ENCODE peak calls at places on chromosomes 12 and 14, in ten cellular contexts. W is coronary artery, Q is uterus, I is endodermal cell, O is AG09309, P is astrocyte of the spinal cord, H is ovary, A is fibroblast of mammary gland, L is keratinocyte, U is colonic mucosa. X is an unnamed sample.

GRCh38 chr14:54420478-54421116 is 20.6 kb downstream of the CNIH1 start:
- DNase-seq in P (peak), L (no peak), H (no peak), I (peak), O (no peak), W (no peak), Q (no peak), U (peak), A (peak), X (no peak)

GRCh38 chr14:85342858-85343607 is 186.9 kb upstream of the FLRT2 start:
- DNase-seq in I (no peak), P (no peak), O (no peak), Q (no peak), L (no peak), A (peak), H (no peak), U (no peak), W (no peak), X (no peak)

GRCh38 chr12:111467862-111468245 is 62.1 kb downstream of the SH2B3 start:
- DNase-seq in I (no peak), O (peak), H (no peak), Q (no peak), U (no peak), W (no peak), P (no peak), A (peak), L (no peak), X (peak)

GRCh38 chr12:51951843-51952722 is 584 bp downstream of the ACVR1B start:
- DNase-seq in P (no peak), H (peak), Q (peak), I (peak), U (peak), A (no peak), L (no peak), W (peak), O (no peak), X (no peak)

GRCh38 chr14:68546839-68547238 is 246.0 kb downstream of the ZFP36L1 start:
- DNase-seq in I (no peak), A (peak), U (no peak), O (peak), W (no peak), Q (peak), H (no peak), L (peak), P (peak), X (no peak)

GRCh38 chr12:124184456-124184855 is 110.4 kb upstream of the RFLNA start:
- DNase-seq in H (no peak), Q (no peak), O (no peak), L (no peak), W (no peak), U (no peak), I (no peak), A (no peak), P (no peak), X (no peak)

GRCh38 chr14:100619382-100620305 is 32.4 kb upstream of the BEGAIN start:
- DNase-seq in Q (no peak), W (no peak), U (no peak), L (no peak), A (no peak), P (no peak), H (no peak), O (no peak), I (peak), X (no peak)

GRCh38 chr14:32259368-32260013 is 56.4 kb upstream of the RNU6-8 start:
- DNase-seq in Q (no peak), P (peak), U (no peak), A (peak), H (no peak), O (peak), I (peak), W (no peak), L (peak), X (peak)

GRCh38 chr12:104667139-104667538 is 210.4 kb downstream of the CHST11 start:
- DNase-seq in H (no peak), A (peak), I (no peak), O (no peak), U (no peak), L (no peak), Q (peak), W (no peak), P (no peak), X (no peak)

GRCh38 chr14:38098074-38098846 is 109.4 kb upstream of the SSTR1 start:
- DNase-seq in Q (no peak), A (peak), W (no peak), U (no peak), H (no peak), L (no peak), I (no peak), P (peak), O (peak), X (no peak)

GRCh38 chr12:104044158-104044557 is 5.8 kb downstream of the GLT8D2 start:
- DNase-seq in W (no peak), O (no peak), I (no peak), L (no peak), U (no peak), A (no peak), Q (no peak), H (no peak), P (no peak), X (no peak)

GRCh38 chr14:61484011-61484410 is 162.6 kb downstream of the PRKCH start:
- DNase-seq in A (no peak), W (no peak), P (no peak), H (no peak), L (no peak), I (no peak), O (no peak), U (no peak), Q (no peak), X (no peak)

GRCh38 chr12:15562263-15562662 is 226.9 kb downstream of the EPS8 start:
- DNase-seq in U (no peak), O (no peak), H (no peak), P (no peak), W (no peak), L (no peak), Q (no peak), I (no peak), A (peak), X (no peak)

GRCh38 chr14:104999361-104999760 is 13.8 kb downstream of the CLBA1 start:
- DNase-seq in H (no peak), U (no peak), O (no peak), I (no peak), P (no peak), A (no peak), W (no peak), L (no peak), Q (no peak), X (no peak)

GRCh38 chr12:64669270-64669842 is 59.1 kb downstream of the RASSF3 start:
- DNase-seq in L (no peak), W (no peak), H (peak), I (peak), Q (no peak), P (peak), A (no peak), U (peak), O (no peak), X (no peak)

GRCh38 chr12:100919116-100919515 is 124.5 kb downstream of the ANO4 start:
- DNase-seq in P (no peak), A (peak), Q (no peak), I (no peak), W (no peak), U (no peak), H (no peak), L (no peak), O (no peak), X (no peak)

GRCh38 chr12:46407360-46407759 is 34.8 kb upstream of the SLC38A2 start:
- DNase-seq in H (no peak), P (no peak), I (no peak), W (no peak), U (no peak), A (no peak), O (no peak), L (no peak), Q (no peak), X (no peak)

GRCh38 chr12:48185181-48185919 is 1.9 kb downstream of the CCDC184 start:
- DNase-seq in L (no peak), U (no peak), W (no peak), O (no peak), P (no peak), Q (no peak), H (no peak), I (peak), A (no peak), X (no peak)

DNA sequence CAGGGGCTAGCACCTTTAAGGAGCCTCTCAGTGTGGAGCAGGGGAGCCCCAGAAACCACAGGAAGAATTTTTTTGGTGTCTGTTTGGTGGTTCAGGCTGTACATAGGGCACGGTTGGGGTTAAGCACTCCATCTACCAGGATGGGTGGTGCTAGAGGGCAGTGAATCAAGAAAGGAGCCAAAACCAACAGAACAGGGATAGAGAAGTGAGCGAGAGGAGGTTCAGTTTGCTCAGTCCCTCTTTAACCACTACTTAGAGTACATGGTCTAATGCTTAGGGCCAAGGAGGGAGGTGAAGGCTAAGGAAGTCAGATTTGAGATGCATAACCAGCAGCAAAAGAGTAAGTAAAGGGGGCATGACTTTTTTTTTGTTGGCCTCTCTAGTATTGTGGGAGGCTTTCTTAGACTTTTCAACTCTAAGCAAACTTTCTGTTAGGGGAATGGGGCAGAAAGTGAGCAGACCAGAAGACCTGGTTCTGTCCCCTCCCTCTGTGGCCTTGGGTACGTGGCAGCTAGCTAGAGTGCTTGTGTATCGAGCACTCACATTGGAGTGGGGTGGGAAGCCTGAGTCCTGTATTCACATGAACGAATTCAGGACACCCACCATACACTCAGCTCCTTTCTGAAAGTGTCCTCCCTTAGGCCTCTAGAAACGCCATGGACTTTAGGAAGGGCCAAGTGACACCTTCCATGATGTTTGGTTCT is 6.6 kb upstream of the NPFF start:
- DNase-seq in O (no peak), U (no peak), A (no peak), Q (no peak), I (no peak), L (no peak), H (no peak), W (no peak), P (no peak), X (no peak)
- H3K4me3 ChIP-seq in O (no peak), U (no peak), A (no peak), Q (no peak), I (no peak), L (no peak), H (no peak), W (no peak), P (no peak), X (no peak)

GRCh38 chr12:107134558-107134957 is 41.2 kb upstream of the CRY1 start:
- DNase-seq in O (no peak), I (peak), L (no peak), Q (no peak), H (no peak), U (no peak), A (peak), P (no peak), W (no peak), X (peak)
- TF ChIP-seq CTCF in O (no peak), I (peak), L (peak), Q (no peak), H (no peak), U (no peak), A (peak), P (peak), W (no peak), X (peak)

DNA sequence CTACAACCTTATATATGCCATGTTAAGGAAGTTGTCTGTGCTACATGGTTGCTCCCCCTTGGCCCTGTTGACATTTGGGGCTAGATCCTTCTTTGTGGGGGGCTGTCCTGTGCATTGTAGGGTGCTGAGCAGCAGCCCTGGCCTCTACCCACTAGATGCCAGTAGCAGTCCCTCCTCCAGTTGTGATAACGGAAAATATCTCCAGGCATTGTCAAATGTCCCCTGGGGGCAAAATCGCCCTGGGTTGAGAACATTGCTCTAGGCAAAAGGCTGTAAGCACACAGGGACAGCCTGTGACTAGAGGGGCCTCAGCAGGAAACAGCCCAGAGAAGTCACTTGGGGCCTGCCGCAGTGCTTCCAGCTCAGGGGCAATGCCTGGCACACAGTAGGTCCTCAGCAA is 1100.3 kb downstream of the BCL11B start:
- DNase-seq in O (no peak), P (no peak), I (no peak), H (no peak), Q (no peak), U (no peak), L (no peak), A (no peak), W (no peak), X (no peak)
- H3K4me3 ChIP-seq in O (no peak), P (no peak), I (no peak), H (no peak), Q (no peak), U (no peak), L (no peak), A (no peak), W (no peak), X (no peak)

GRCh38 chr12:31011746-31012567 is 61.7 kb upstream of the DDX11 start:
- DNase-seq in A (no peak), I (peak), U (no peak), Q (no peak), H (no peak), P (no peak), W (no peak), L (no peak), O (no peak), X (no peak)
- TF ChIP-seq CTCF in A (no peak), I (peak), U (no peak), Q (no peak), H (no peak), P (peak), W (no peak), L (no peak), O (peak), X (no peak)

GRCh38 chr12:132581348-132582057 is 28.9 kb downstream of the LRCOL1 start:
- DNase-seq in W (no peak), I (no peak), A (no peak), U (no peak), L (no peak), H (no peak), Q (no peak), P (no peak), O (no peak), X (no peak)

GRCh38 chr12:132582582-132583279 is 27.7 kb downstream of the LRCOL1 start:
- DNase-seq in A (no peak), P (no peak), I (peak), Q (no peak), W (no peak), U (no peak), H (no peak), L (no peak), O (no peak), X (no peak)

GRCh38 chr12:132583311-132583710 is 27.1 kb downstream of the LRCOL1 start:
- DNase-seq in W (no peak), O (no peak), A (no peak), U (no peak), I (no peak), P (no peak), L (no peak), Q (no peak), H (no peak), X (no peak)

GRCh38 chr12:132580701-132581292 is 29.6 kb downstream of the LRCOL1 start:
- DNase-seq in H (no peak), I (no peak), Q (no peak), O (no peak), U (no peak), A (no peak), L (no peak), P (no peak), W (no peak), X (no peak)

GRCh38 chr12:132582058-132582420 is 28.3 kb downstream of the LRCOL1 start:
- DNase-seq in U (no peak), I (peak), O (no peak), H (no peak), Q (peak), L (no peak), W (no peak), A (no peak), P (no peak), X (no peak)
- H3K4me3 ChIP-seq in U (no peak), I (no peak), O (no peak), H (no peak), Q (peak), L (no peak), W (peak), A (no peak), P (no peak), X (no peak)

GRCh38 chr14:19873178-19873577 is 1.8 kb upstream of the OR4K2 start:
- DNase-seq in P (no peak), A (no peak), U (no peak), I (no peak), W (no peak), Q (no peak), O (no peak), H (no peak), L (no peak), X (no peak)

GRCh38 chr14:19874842-19875241 is at the start of gene OR4K2:
- DNase-seq in P (no peak), O (no peak), W (no peak), Q (no peak), I (no peak), A (no peak), U (no peak), L (no peak), H (no peak), X (no peak)

GRCh38 chr14:19878029-19878642 is 3.2 kb downstream of the OR4K2 start:
- DNase-seq in H (no peak), U (no peak), O (no peak), I (no peak), A (peak), W (no peak), P (no peak), L (no peak), Q (no peak), X (peak)
- TF ChIP-seq CTCF in H (no peak), U (peak), O (peak), I (peak), A (peak), W (no peak), P (peak), L (peak), Q (no peak), X (peak)

GRCh38 chr12:109462868-109463692 is 14.0 kb downstream of the KCTD10 start:
- DNase-seq in L (no peak), I (peak), P (peak), W (peak), O (peak), H (peak), U (peak), Q (peak), A (peak), X (peak)

GRCh38 chr12:109464642-109465351 is 12.3 kb downstream of the KCTD10 start:
- DNase-seq in O (no peak), A (peak), U (no peak), Q (no peak), W (no peak), H (no peak), I (no peak), P (no peak), L (no peak), X (no peak)

GRCh38 chr12:109461049-109461845 is 15.9 kb downstream of the KCTD10 start:
- DNase-seq in I (no peak), H (no peak), Q (no peak), A (peak), P (peak), U (peak), W (no peak), L (no peak), O (no peak), X (no peak)

GRCh38 chr12:109461846-109462766 is 15.0 kb downstream of the KCTD10 start:
- DNase-seq in O (peak), A (peak), P (peak), U (peak), L (peak), H (peak), W (peak), Q (peak), I (peak), X (peak)

GRCh38 chr12:109463776-109464175 is 13.3 kb downstream of the KCTD10 start:
- DNase-seq in H (no peak), L (no peak), O (no peak), W (no peak), U (no peak), P (no peak), A (peak), Q (no peak), I (no peak), X (no peak)
- H3K4me3 ChIP-seq in H (no peak), L (no peak), O (no peak), W (peak), U (no peak), P (peak), A (peak), Q (no peak), I (no peak), X (peak)

DNA sequence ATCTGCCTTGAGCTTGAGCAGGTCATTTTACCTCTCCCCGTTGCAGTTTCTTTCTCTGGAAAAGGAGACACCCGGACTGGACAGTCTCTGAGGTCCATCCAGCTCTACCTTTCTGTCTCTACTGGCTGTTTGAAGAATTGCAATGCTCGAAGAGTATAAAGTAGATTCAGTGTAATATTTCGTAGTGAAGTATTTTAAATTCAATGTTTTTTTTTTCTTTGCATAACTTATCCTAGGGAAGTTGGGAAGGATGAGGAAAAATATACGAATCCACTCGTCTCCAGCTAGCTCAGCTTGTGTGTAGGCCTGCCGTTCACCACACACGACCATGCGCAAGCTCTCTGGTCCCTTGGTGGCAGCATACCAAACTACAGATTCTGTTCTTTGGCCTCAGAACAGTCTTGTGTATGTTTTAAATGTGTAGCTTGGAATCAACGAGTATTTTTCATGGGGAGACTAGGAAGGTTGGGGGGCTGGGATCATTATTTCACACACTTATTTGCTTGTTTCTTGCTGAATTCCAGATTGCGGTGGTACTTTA is 307.9 kb downstream of the CACNA1C start:
- DNase-seq in U (no peak), L (no peak), P (no peak), O (no peak), I (no peak), H (no peak), Q (no peak), A (no peak), W (peak), X (no peak)
- TF ChIP-seq CTCF in U (no peak), L (no peak), P (peak), O (peak), I (peak), H (no peak), Q (no peak), A (peak), W (peak), X (peak)

GRCh38 chr14:73887116-73887490 is 444 bp downstream of the ZNF410 start:
- DNase-seq in P (no peak), W (peak), Q (no peak), U (no peak), I (no peak), L (no peak), O (no peak), H (no peak), A (peak), X (no peak)
- H3K4me3 ChIP-seq in P (peak), W (peak), Q (peak), U (peak), I (peak), L (peak), O (peak), H (peak), A (peak), X (peak)

DNA sequence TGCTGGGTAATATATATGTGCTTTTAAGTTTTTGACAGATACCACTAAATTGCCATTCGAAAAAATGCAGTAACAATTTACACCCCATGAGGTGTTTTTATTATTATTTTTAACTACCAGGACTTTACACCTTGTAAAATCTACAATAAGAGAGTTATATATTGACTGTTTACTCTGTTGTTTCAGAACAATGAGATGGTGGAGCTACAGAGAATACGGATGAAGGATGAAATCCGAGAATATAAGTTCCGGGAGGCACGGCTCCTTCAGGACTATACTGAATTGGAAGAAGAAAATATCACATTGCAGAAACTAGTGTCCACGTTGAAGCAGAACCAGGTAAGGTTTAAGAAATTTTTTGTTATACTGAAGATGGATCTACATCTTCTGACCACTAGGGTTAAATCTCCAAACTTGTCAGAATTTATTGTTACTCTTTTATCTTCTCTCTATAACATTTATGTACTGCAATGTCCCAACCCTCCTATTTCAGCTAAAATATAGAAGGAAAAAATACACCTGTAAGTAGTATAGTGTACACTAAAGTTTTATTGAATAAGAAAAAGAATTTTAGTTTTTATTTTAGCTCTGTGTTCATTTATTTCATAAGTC is 105.4 kb upstream of the FGD4 start:
- DNase-seq in L (no peak), O (no peak), A (no peak), W (no peak), Q (no peak), I (no peak), U (no peak), P (no peak), H (no peak), X (no peak)
- TF ChIP-seq CTCF in L (no peak), O (no peak), A (no peak), W (no peak), Q (no peak), I (peak), U (no peak), P (no peak), H (no peak), X (no peak)